ENCODE peak calls at places on chromosomes 2 and 18, in eight cellular contexts. J is stomach, M is A549, Z is IMR-90, T is prostate gland, H is testis, B is heart left ventricle, U is Peyer's patch. F is an unnamed sample.

GRCh38 chr18:70293166-70293565 is 4.3 kb downstream of the SOCS6 start:
- DNase-seq in J (no peak), M (no peak), Z (peak), T (no peak), H (no peak), B (no peak), U (peak), F (no peak)

GRCh38 chr2:32745191-32745590 is 117.3 kb downstream of the TTC27 start:
- DNase-seq in J (no peak), M (no peak), Z (peak), T (no peak), H (no peak), B (no peak), U (no peak), F (no peak)

GRCh38 chr18:12516049-12516677 is 108.4 kb downstream of the PRELID3A start:
- DNase-seq in J (no peak), M (no peak), Z (peak), T (no peak), H (no peak), B (no peak), U (no peak), F (no peak)

GRCh38 chr2:88190808-88191721 is 20.9 kb downstream of the THNSL2 start:
- DNase-seq in J (no peak), M (peak), Z (peak), T (no peak), H (peak), B (no peak), U (no peak), F (no peak)

GRCh38 chr18:13381907-13382682 is 163.5 kb downstream of the LDLRAD4 start:
- DNase-seq in J (peak), M (no peak), Z (peak), T (peak), H (peak), B (peak), U (peak), F (peak)

GRCh38 chr18:31232779-31233424 is 70.2 kb upstream of the DSC1 start:
- DNase-seq in J (no peak), M (no peak), Z (no peak), T (no peak), H (no peak), B (no peak), U (no peak), F (no peak)

GRCh38 chr2:191811807-191812602 is 34.9 kb downstream of the CAVIN2 start:
- DNase-seq in J (peak), M (peak), Z (peak), T (peak), H (peak), B (peak), U (peak), F (no peak)

GRCh38 chr2:155930312-155930711 is 402.2 kb downstream of the NR4A2 start:
- DNase-seq in J (no peak), M (no peak), Z (no peak), T (no peak), H (no peak), B (no peak), U (no peak), F (no peak)

GRCh38 chr2:150653351-150653750 is 165.9 kb upstream of the RND3 start:
- DNase-seq in J (no peak), M (no peak), Z (no peak), T (no peak), H (no peak), B (no peak), U (no peak), F (no peak)

GRCh38 chr2:174730530-174731018 is 33.7 kb downstream of the CHRNA1 start:
- DNase-seq in J (no peak), M (no peak), Z (no peak), T (no peak), H (no peak), B (no peak), U (no peak), F (no peak)

GRCh38 chr2:224412064-224412921 is 10.4 kb upstream of the FAM124B start:
- DNase-seq in J (no peak), M (no peak), Z (peak), T (peak), H (no peak), B (no peak), U (no peak), F (no peak)

GRCh38 chr2:34652636-34653035 is 1053.5 kb upstream of the FAM98A start:
- DNase-seq in J (no peak), M (no peak), Z (no peak), T (no peak), H (peak), B (no peak), U (no peak), F (no peak)

GRCh38 chr2:45554073-45554742 is 56.9 kb downstream of the SRBD1 start:
- DNase-seq in J (no peak), M (no peak), Z (peak), T (no peak), H (no peak), B (no peak), U (no peak), F (no peak)

GRCh38 chr18:42801706-42802105 is 313.8 kb downstream of the RIT2 start:
- DNase-seq in J (no peak), M (no peak), Z (no peak), T (no peak), H (no peak), B (no peak), U (no peak), F (peak)

GRCh38 chr18:59005266-59005665 is 134.4 kb upstream of the SEC11C start:
- DNase-seq in J (no peak), M (peak), Z (peak), T (peak), H (peak), B (peak), U (no peak), F (no peak)

GRCh38 chr18:34738173-34738894 is 28.2 kb downstream of the DTNA start:
- DNase-seq in J (no peak), M (no peak), Z (no peak), T (no peak), H (peak), B (no peak), U (no peak), F (no peak)

GRCh38 chr18:37711990-37712389 is 146.4 kb upstream of the CELF4 start:
- DNase-seq in J (no peak), M (no peak), Z (no peak), T (no peak), H (no peak), B (no peak), U (no peak), F (no peak)

GRCh38 chr18:3213231-3214059 is 6.3 kb downstream of the MYOM1 start:
- DNase-seq in J (no peak), M (no peak), Z (no peak), T (no peak), H (no peak), B (no peak), U (no peak), F (no peak)

GRCh38 chr2:235480614-235481013 is 13.2 kb upstream of the AGAP1 start:
- DNase-seq in J (no peak), M (no peak), Z (no peak), T (no peak), H (no peak), B (no peak), U (no peak), F (no peak)

GRCh38 chr2:146295080-146295670 is 1549.7 kb upstream of the ACVR2A start:
- DNase-seq in J (no peak), M (no peak), Z (no peak), T (no peak), H (no peak), B (no peak), U (no peak), F (no peak)

GRCh38 chr18:7221424-7222155 is 9.3 kb upstream of the LRRC30 start:
- DNase-seq in J (no peak), M (peak), Z (peak), T (peak), H (peak), B (peak), U (peak), F (peak)

GRCh38 chr2:65128297-65129190 is 1.4 kb downstream of the RAB1A start:
- DNase-seq in J (peak), M (no peak), Z (peak), T (peak), H (peak), B (no peak), U (no peak), F (no peak)

GRCh38 chr2:2107140-2107539 is 223.9 kb downstream of the MYT1L start:
- DNase-seq in J (no peak), M (no peak), Z (no peak), T (no peak), H (no peak), B (peak), U (no peak), F (no peak)

GRCh38 chr2:231521-232185 is 32.2 kb downstream of the SH3YL1 start:
- DNase-seq in J (no peak), M (no peak), Z (no peak), T (no peak), H (no peak), B (no peak), U (no peak), F (no peak)

GRCh38 chr2:6358985-6359384 is 506.7 kb downstream of the CMPK2 start:
- DNase-seq in J (no peak), M (no peak), Z (no peak), T (no peak), H (no peak), B (no peak), U (no peak), F (no peak)

GRCh38 chr2:100422320-100422719 is 4.9 kb upstream of the CHST10 start:
- DNase-seq in J (no peak), M (peak), Z (peak), T (no peak), H (peak), B (no peak), U (no peak), F (no peak)

GRCh38 chr2:70553334-70553583 is 367 bp downstream of the TGFA start:
- DNase-seq in J (peak), M (no peak), Z (no peak), T (peak), H (no peak), B (no peak), U (peak), F (no peak)

GRCh38 chr18:37403788-37404187 is 161.8 kb downstream of the CELF4 start:
- DNase-seq in J (no peak), M (no peak), Z (no peak), T (no peak), H (no peak), B (no peak), U (no peak), F (no peak)

GRCh38 chr2:37148325-37148724 is 8.5 kb downstream of the EIF2AK2 start:
- DNase-seq in J (no peak), M (no peak), Z (no peak), T (peak), H (no peak), B (no peak), U (no peak), F (no peak)

GRCh38 chr2:227862741-227863588 is 8.5 kb upstream of the DAW1 start:
- DNase-seq in J (no peak), M (peak), Z (peak), T (no peak), H (no peak), B (no peak), U (no peak), F (no peak)

GRCh38 chr2:235966396-235966795 is 201.8 kb downstream of the GBX2 start:
- DNase-seq in J (no peak), M (peak), Z (no peak), T (no peak), H (no peak), B (no peak), U (no peak), F (no peak)

GRCh38 chr2:219886615-219887014 is 259.2 kb downstream of the SLC4A3 start:
- DNase-seq in J (no peak), M (peak), Z (peak), T (no peak), H (no peak), B (no peak), U (no peak), F (no peak)

GRCh38 chr2:18167871-18168270 is 289.4 kb downstream of the KCNS3 start:
- DNase-seq in J (no peak), M (no peak), Z (no peak), T (no peak), H (no peak), B (no peak), U (no peak), F (no peak)

GRCh38 chr2:136314240-136314639 is 196.3 kb upstream of the CXCR4 start:
- DNase-seq in J (no peak), M (no peak), Z (no peak), T (no peak), H (no peak), B (no peak), U (no peak), F (no peak)

GRCh38 chr2:64987001-64987962 is 1.9 kb upstream of the SLC1A4 start:
- DNase-seq in J (no peak), M (no peak), Z (peak), T (no peak), H (no peak), B (no peak), U (no peak), F (no peak)

GRCh38 chr2:73000808-73001570 is 70.5 kb downstream of the SFXN5 start:
- DNase-seq in J (no peak), M (no peak), Z (no peak), T (no peak), H (no peak), B (no peak), U (peak), F (no peak)

GRCh38 chr18:6785001-6785400 is 55.5 kb downstream of the ARHGAP28 start:
- DNase-seq in J (no peak), M (no peak), Z (peak), T (no peak), H (no peak), B (no peak), U (no peak), F (no peak)

GRCh38 chr2:177783835-177784448 is 288.6 kb downstream of the PDE11A start:
- DNase-seq in J (no peak), M (no peak), Z (peak), T (peak), H (no peak), B (no peak), U (no peak), F (no peak)
- H3K4me3 ChIP-seq in J (no peak), M (no peak), Z (no peak), T (no peak), H (no peak), B (no peak), U (no peak), F (no peak)

GRCh38 chr2:226659416-226659815 is 140.2 kb downstream of the IRS1 start:
- DNase-seq in J (no peak), M (no peak), Z (no peak), T (no peak), H (no peak), B (no peak), U (no peak), F (no peak)

GRCh38 chr2:226661789-226662545 is 137.7 kb downstream of the IRS1 start:
- DNase-seq in J (no peak), M (peak), Z (peak), T (no peak), H (no peak), B (peak), U (no peak), F (no peak)

GRCh38 chr2:226658555-226658954 is 141.1 kb downstream of the IRS1 start:
- DNase-seq in J (no peak), M (no peak), Z (no peak), T (peak), H (no peak), B (no peak), U (no peak), F (no peak)

GRCh38 chr2:226660124-226660523 is 139.5 kb downstream of the IRS1 start:
- DNase-seq in J (no peak), M (no peak), Z (no peak), T (no peak), H (no peak), B (no peak), U (no peak), F (no peak)

DNA sequence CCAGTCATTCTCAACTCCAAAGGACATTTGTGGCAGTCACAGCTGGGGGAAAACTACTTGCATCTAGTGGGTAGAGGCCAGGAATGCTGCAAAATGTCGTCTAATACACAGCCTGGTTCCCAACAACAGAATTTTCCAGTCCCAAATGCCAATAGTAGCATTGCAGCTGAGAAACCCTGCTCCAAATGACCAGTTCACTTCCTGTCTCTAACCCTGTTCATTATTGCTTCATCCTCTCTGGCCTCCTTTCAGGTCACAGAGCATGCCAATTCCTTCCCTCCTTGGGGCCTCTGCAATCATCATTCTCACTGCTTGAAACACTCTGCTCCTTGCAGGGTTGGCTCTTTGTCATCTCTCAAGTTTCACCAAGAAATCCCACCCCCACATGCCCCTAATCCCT is 139.1 kb downstream of the IRS1 start:
- DNase-seq in J (peak), M (no peak), Z (peak), T (no peak), H (peak), B (peak), U (peak), F (peak)
- TF ChIP-seq POLR2A in J (no peak), M (no peak), Z (no peak), T (no peak), H (no peak), B (no peak), U (no peak), F (no peak)

GRCh38 chr18:76496200-76496890 is 1.3 kb upstream of the ZNF516 start:
- DNase-seq in J (peak), M (no peak), Z (peak), T (no peak), H (peak), B (peak), U (peak), F (peak)

GRCh38 chr18:76494181-76494540 is 881 bp downstream of the ZNF516 start:
- DNase-seq in J (no peak), M (peak), Z (peak), T (no peak), H (peak), B (no peak), U (no peak), F (no peak)

GRCh38 chr18:76493213-76494107 is 1.6 kb downstream of the ZNF516 start:
- DNase-seq in J (no peak), M (peak), Z (peak), T (no peak), H (no peak), B (no peak), U (no peak), F (no peak)

GRCh38 chr18:76494541-76495403 is at the start of gene ZNF516:
- DNase-seq in J (peak), M (peak), Z (peak), T (no peak), H (peak), B (peak), U (no peak), F (no peak)

GRCh38 chr18:76495435-76496199 is 575 bp upstream of the ZNF516 start:
- DNase-seq in J (no peak), M (peak), Z (peak), T (no peak), H (peak), B (no peak), U (peak), F (peak)
- H3K4me3 ChIP-seq in J (peak), M (peak), Z (peak), T (peak), H (peak), B (peak), U (peak), F (peak)

GRCh38 chr2:210459925-210460862 is 16.4 kb downstream of the LANCL1 start:
- DNase-seq in J (no peak), M (no peak), Z (no peak), T (no peak), H (no peak), B (no peak), U (no peak), F (no peak)
- TF ChIP-seq POLR2A in J (no peak), M (no peak), Z (no peak), T (no peak), H (no peak), B (no peak), U (no peak), F (no peak)

DNA sequence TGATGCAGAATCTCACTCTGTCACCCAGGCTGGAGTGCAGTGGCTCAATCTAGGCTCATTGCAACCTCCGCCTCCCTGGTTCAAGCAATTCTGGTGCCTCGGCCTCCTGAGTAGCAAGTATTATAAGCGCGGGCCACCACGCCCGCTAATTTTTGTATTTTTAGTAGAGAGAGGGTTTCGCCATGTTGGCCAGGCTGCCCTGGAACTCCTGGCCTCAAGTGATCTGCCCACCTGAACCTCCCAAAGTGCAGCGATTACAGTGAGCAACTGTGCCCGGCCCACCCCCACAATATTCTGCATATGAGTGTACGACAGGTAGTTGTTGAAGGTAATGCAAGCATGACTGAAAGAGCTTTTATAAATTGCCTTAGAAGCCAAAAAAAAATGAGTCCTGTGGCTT is 1.2 kb downstream of the WDR75 start:
- DNase-seq in J (no peak), M (no peak), Z (no peak), T (no peak), H (no peak), B (peak), U (no peak), F (no peak)
- H3K4me3 ChIP-seq in J (no peak), M (peak), Z (no peak), T (no peak), H (no peak), B (peak), U (no peak), F (no peak)

F was measured in lower leg skin.